ENCODE peak calls at places on chromosomes 6 and 20, in eight cellular contexts. N is GM23338, R is MM.1S, B is PC-3, F is hepatocyte, A is OCI-LY7, T is neural progenitor cell, O is SK-N-SH. I is an unnamed sample.

GRCh38 chr6:131054392-131055250 is 8.4 kb downstream of the EPB41L2 start:
- DNase-seq in N (no peak), R (no peak), B (peak), F (no peak), A (peak), T (no peak), O (no peak), I (no peak)

GRCh38 chr6:5674141-5674540 is 332.6 kb downstream of the NRN1 start:
- DNase-seq in N (no peak), R (no peak), B (no peak), F (no peak), A (no peak), T (no peak), O (no peak), I (no peak)

GRCh38 chr6:6998194-6998569 is 109.6 kb upstream of the RREB1 start:
- DNase-seq in N (peak), R (no peak), B (no peak), F (no peak), A (no peak), T (no peak), O (no peak), I (peak)

GRCh38 chr6:87066449-87067288 is 28.2 kb downstream of the CGA start:
- DNase-seq in N (peak), R (peak), B (peak), F (peak), A (peak), T (peak), O (peak), I (peak)

GRCh38 chr6:144133225-144133821 is 17.0 kb upstream of the STX11 start:
- DNase-seq in N (no peak), R (no peak), B (no peak), F (no peak), A (no peak), T (no peak), O (no peak), I (no peak)

GRCh38 chr6:33686981-33687975 is 24.2 kb downstream of the UQCC2 start:
- DNase-seq in N (no peak), R (no peak), B (no peak), F (no peak), A (no peak), T (no peak), O (peak), I (no peak)

GRCh38 chr20:34042286-34042685 is 48.6 kb downstream of the RALY start:
- DNase-seq in N (no peak), R (no peak), B (no peak), F (no peak), A (no peak), T (no peak), O (no peak), I (no peak)

GRCh38 chr6:2102316-2102883 is 143.0 kb downstream of the GMDS start:
- DNase-seq in N (no peak), R (no peak), B (no peak), F (no peak), A (no peak), T (no peak), O (no peak), I (no peak)

GRCh38 chr6:33297406-33297955 is 1.3 kb downstream of the RGL2 start:
- DNase-seq in N (peak), R (no peak), B (peak), F (peak), A (peak), T (peak), O (peak), I (no peak)

GRCh38 chr20:3325864-3326263 is 81.6 kb downstream of the DNAAF9 start:
- DNase-seq in N (no peak), R (no peak), B (no peak), F (no peak), A (no peak), T (no peak), O (no peak), I (no peak)

GRCh38 chr20:3328501-3328900 is 79.0 kb downstream of the DNAAF9 start:
- DNase-seq in N (no peak), R (no peak), B (no peak), F (no peak), A (no peak), T (no peak), O (no peak), I (no peak)

GRCh38 chr20:3318226-3318884 is 79.4 kb upstream of the SLC4A11 start:
- DNase-seq in N (no peak), R (no peak), B (peak), F (no peak), A (no peak), T (no peak), O (no peak), I (no peak)

GRCh38 chr20:3326779-3327521 is 80.5 kb downstream of the DNAAF9 start:
- DNase-seq in N (no peak), R (no peak), B (no peak), F (no peak), A (no peak), T (no peak), O (no peak), I (no peak)

GRCh38 chr20:3323398-3323797 is 84.1 kb downstream of the DNAAF9 start:
- DNase-seq in N (no peak), R (no peak), B (peak), F (no peak), A (no peak), T (no peak), O (no peak), I (peak)
- TF ChIP-seq EZH2phosphoT487 in N (no peak), R (no peak), B (no peak), F (no peak), A (no peak), T (no peak), O (no peak), I (no peak)

DNA sequence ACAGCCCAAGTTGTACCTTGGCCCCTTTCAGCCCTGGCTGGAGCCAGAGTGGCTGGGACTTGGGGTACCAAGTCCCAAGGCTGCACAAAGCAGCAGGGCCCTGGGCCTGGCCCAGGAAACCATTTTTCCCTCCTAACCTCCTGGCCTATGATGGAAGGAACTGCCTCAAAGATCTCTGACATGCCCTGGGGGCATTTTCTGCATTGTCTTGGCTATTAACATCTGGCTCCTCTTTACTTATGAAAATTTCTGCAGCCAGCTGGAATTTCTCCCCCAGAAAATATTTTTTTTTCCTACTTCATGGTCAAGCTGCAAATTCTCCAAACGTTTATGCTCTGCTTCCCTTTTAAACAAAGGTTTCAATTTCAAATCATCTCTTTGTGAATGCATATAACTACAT is 269.4 kb upstream of the CDYL start:
- DNase-seq in N (no peak), R (no peak), B (no peak), F (no peak), A (no peak), T (no peak), O (no peak), I (no peak)
- TF ChIP-seq EZH2phosphoT487 in N (no peak), R (no peak), B (no peak), F (no peak), A (no peak), T (no peak), O (no peak), I (no peak)

GRCh38 chr6:35028781-35029180 is 112.4 kb downstream of the TCP11 start:
- DNase-seq in N (no peak), R (no peak), B (no peak), F (no peak), A (no peak), T (no peak), O (no peak), I (no peak)
- TF ChIP-seq EZH2phosphoT487 in N (no peak), R (no peak), B (no peak), F (no peak), A (no peak), T (no peak), O (no peak), I (no peak)

GRCh38 chr20:31894980-31895675 is 24.7 kb downstream of the TTLL9 start:
- DNase-seq in N (peak), R (peak), B (peak), F (peak), A (peak), T (peak), O (no peak), I (peak)
- TF ChIP-seq EZH2phosphoT487 in N (no peak), R (no peak), B (no peak), F (no peak), A (no peak), T (no peak), O (no peak), I (no peak)

GRCh38 chr20:5504061-5504739 is 187.4 kb upstream of the PROKR2 start:
- DNase-seq in N (peak), R (no peak), B (no peak), F (no peak), A (no peak), T (no peak), O (peak), I (peak)
- TF ChIP-seq EZH2phosphoT487 in N (no peak), R (no peak), B (no peak), F (no peak), A (no peak), T (no peak), O (no peak), I (no peak)

GRCh38 chr6:90492369-90492768 is 94.5 kb downstream of the MAP3K7 start:
- DNase-seq in N (no peak), R (no peak), B (peak), F (no peak), A (no peak), T (no peak), O (no peak), I (no peak)

GRCh38 chr6:90494067-90494773 is 92.7 kb downstream of the MAP3K7 start:
- DNase-seq in N (peak), R (no peak), B (no peak), F (no peak), A (no peak), T (peak), O (no peak), I (no peak)

GRCh38 chr6:90492798-90493197 is 94.1 kb downstream of the MAP3K7 start:
- DNase-seq in N (no peak), R (no peak), B (no peak), F (no peak), A (no peak), T (no peak), O (no peak), I (no peak)

GRCh38 chr6:90495216-90495817 is 91.6 kb downstream of the MAP3K7 start:
- DNase-seq in N (peak), R (no peak), B (no peak), F (no peak), A (no peak), T (peak), O (no peak), I (no peak)

DNA sequence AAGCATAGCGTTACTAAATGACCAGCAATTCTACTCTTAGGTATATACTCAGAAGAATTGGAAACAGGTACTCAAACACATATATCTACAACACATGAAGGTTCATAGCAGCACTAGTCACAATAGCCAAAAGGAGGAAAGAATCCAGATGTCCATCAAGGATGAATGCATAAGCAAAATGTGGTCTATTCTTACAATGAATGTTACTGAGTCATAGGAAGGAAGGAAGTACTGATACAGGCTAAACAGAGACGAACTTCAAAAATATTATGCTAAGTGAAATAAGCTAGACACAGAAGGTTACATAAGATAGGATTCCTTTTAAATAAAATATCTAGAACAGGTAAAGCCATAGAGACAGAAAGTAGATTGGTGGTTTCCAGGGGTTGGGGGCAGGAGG is 93.5 kb downstream of the MAP3K7 start:
- DNase-seq in N (no peak), R (no peak), B (peak), F (no peak), A (no peak), T (no peak), O (no peak), I (peak)
- TF ChIP-seq EZH2phosphoT487 in N (no peak), R (no peak), B (no peak), F (no peak), A (no peak), T (no peak), O (no peak), I (no peak)

DNA sequence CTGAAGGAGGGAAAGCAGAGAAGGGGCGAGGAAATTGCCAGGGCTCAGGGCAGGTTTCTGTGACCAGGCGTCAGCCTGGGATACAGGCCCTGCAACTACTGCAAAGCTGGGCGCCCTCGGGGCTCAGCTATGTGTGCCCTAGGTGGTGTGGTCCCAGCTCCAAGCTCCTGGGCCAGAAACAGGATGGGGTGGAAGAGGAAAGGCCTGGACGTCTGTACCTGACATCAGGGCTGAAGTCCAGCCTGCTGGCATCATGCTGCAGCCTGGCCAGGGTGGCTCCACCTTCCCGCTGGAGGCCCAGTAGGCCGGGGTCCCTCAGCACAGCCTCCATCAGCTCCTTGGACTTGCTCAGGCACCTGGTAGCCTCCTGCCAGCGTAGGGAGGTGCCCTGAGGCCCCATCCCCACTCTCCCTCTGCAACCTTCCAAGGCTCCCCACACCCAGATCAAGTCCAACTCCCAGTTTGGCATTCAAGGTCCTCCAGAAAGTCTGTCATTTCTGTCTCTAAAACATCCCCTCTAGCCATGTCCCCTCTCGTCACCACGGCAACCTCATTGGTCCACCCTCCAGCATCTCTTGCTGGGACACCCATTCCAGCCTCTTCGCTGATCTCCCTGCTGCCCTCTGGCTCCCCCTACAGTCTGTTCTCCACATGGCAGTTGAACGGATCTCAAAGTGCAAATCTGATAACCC is 38.2 kb downstream of the KIAA1755 start:
- DNase-seq in N (peak), R (peak), B (peak), F (peak), A (peak), T (peak), O (peak), I (peak)
- TF ChIP-seq EZH2phosphoT487 in N (no peak), R (no peak), B (no peak), F (no peak), A (no peak), T (no peak), O (no peak), I (no peak)

GRCh38 chr6:44660561-44661220 is 273.2 kb downstream of the CDC5L start:
- DNase-seq in N (no peak), R (no peak), B (no peak), F (no peak), A (no peak), T (no peak), O (no peak), I (peak)
- TF ChIP-seq EZH2phosphoT487 in N (no peak), R (no peak), B (no peak), F (no peak), A (no peak), T (no peak), O (no peak), I (no peak)

I was measured in GM23248.